ENCODE peak calls at places on chromosomes 4 and X, in seven cellular contexts. Z is pancreas; J is hepatocyte; H is CD8-positive, alpha-beta T cell; C is PC-3; O is left ventricle myocardium inferior; P is right atrium auricular region. U is an unnamed sample. For H3K36me3 and H3K27me3, the result is how much of the 10 kb centered on the place peaks cover.

GRCh38 chrX:41634284-41634683 is 54.5 kb upstream of the GPR34 start:
- DNase-seq in Z (peak), J (no peak), H (no peak), C (no peak), O (no peak), P (no peak), U (no peak)

GRCh38 chrX:115373308-115373707 is 83.8 kb downstream of the LUZP4 start:
- DNase-seq in Z (no peak), J (no peak), H (no peak), C (no peak), O (no peak), P (no peak), U (no peak)

GRCh38 chr4:148787831-148788477 is 345.7 kb upstream of the NR3C2 start:
- DNase-seq in Z (no peak), J (no peak), H (no peak), C (peak), O (no peak), P (no peak), U (peak)

GRCh38 chr4:183906486-183906735 is 1.3 kb downstream of the STOX2 start:
- DNase-seq in Z (no peak), J (no peak), H (no peak), C (no peak), O (no peak), P (no peak), U (no peak)

GRCh38 chrX:123975180-123975579 is 13.7 kb downstream of the STAG2 start:
- DNase-seq in Z (no peak), J (no peak), H (no peak), C (peak), O (no peak), P (no peak), U (no peak)

GRCh38 chrX:4451591-4451990 is 738.1 kb upstream of the PRKX start:
- DNase-seq in Z (no peak), J (no peak), H (no peak), C (no peak), O (no peak), P (no peak), U (no peak)

GRCh38 chrX:134776844-134777370 is 118.6 kb upstream of the PLAC1 start:
- DNase-seq in Z (no peak), J (no peak), H (no peak), C (no peak), O (no peak), P (no peak), U (no peak)

GRCh38 chr4:77525538-77525937 is 80.1 kb upstream of the CXCL13 start:
- DNase-seq in Z (no peak), J (no peak), H (no peak), C (peak), O (no peak), P (no peak), U (no peak)

GRCh38 chr4:138347561-138347960 is 105.4 kb upstream of the SLC7A11 start:
- DNase-seq in Z (no peak), J (no peak), H (no peak), C (peak), O (no peak), P (no peak), U (no peak)

GRCh38 chr4:47315346-47315745 is 148.2 kb downstream of the COMMD8 start:
- DNase-seq in Z (no peak), J (no peak), H (no peak), C (peak), O (no peak), P (no peak), U (no peak)

GRCh38 chr4:177385576-177386320 is 56.5 kb downstream of the AGA start:
- DNase-seq in Z (no peak), J (no peak), H (no peak), C (no peak), O (no peak), P (no peak), U (no peak)

GRCh38 chr4:145984563-145984962 is 45.9 kb upstream of the ZNF827 start:
- DNase-seq in Z (no peak), J (no peak), H (no peak), C (no peak), O (no peak), P (no peak), U (no peak)

GRCh38 chrX:38232287-38232686 is 11.6 kb upstream of the SRPX start:
- DNase-seq in Z (no peak), J (no peak), H (no peak), C (peak), O (no peak), P (no peak), U (no peak)

GRCh38 chr4:88859191-88859812 is 161.7 kb upstream of the NAP1L5 start:
- DNase-seq in Z (no peak), J (no peak), H (no peak), C (no peak), O (no peak), P (no peak), U (no peak)

GRCh38 chr4:87622303-87622702 is 14.0 kb downstream of the DSPP start:
- DNase-seq in Z (no peak), J (no peak), H (no peak), C (no peak), O (no peak), P (no peak), U (no peak)

GRCh38 chr4:87620086-87620485 is 11.8 kb downstream of the DSPP start:
- DNase-seq in Z (no peak), J (no peak), H (no peak), C (no peak), O (no peak), P (no peak), U (no peak)

GRCh38 chr4:87620491-87620890 is 12.2 kb downstream of the DSPP start:
- DNase-seq in Z (no peak), J (no peak), H (no peak), C (no peak), O (no peak), P (no peak), U (no peak)

DNA sequence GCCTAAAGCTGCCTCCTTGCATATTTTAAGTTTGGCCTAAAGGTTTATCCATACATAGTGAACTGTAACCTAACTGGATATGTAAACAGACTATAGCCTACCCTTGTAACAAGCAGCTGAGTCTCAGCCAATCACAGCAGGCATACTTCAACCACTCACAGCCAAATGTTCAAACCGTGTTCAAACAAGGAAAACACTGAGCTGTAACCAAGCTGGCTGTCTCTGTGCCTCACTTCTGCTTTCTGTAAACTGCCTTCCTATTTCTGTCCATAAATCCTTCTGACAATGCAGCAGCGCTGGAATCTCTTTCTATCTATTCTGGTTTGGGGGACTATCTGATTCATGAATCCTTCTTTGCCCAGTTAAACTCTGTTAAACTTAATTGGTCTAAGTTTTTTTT is 16.4 kb downstream of the DSPP start:
- DNase-seq in Z (no peak), J (no peak), H (no peak), C (no peak), O (no peak), P (no peak), U (no peak)
- TF ChIP-seq CTCF in Z (no peak), J (no peak), H (no peak), C (no peak), O (no peak), P (no peak), U (no peak)

DNA sequence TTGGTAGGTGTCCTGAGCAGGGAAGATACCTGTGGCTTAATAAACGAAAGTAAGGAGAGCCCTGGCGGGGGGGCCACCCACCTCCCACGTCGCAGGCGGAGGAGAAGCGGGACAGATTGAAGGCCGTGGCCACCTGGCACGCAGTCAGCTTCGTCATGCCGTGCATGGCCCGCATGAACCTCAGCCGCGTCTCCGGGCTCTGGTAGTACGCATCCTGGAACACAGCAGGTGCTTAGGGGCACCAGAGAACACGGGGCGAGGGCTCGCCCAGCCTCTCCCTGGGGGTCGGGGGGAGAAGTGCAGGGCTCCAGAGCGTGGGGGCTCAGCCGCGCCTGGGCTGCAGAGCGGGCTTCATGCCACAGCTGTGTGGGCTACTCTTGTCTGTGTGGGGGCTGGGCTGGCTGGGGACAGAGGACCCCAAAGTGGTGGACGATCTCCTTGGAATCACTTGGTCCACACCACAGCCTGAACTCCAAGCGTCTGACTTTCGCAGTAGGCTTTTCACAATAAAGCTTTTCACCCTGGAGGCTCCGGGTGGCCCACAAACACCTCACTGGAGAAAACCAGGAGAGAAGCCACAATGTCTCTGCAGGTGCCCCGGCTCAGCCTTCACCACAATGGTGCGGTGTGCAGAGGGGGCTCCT is 27.1 kb upstream of the SLC25A6 start:
- DNase-seq in Z (no peak), J (no peak), H (no peak), C (peak), O (no peak), P (no peak), U (no peak)
- H3K36me3 ChIP-seq in Z (under half), J (under half), H (under half), C (under half), O (half or more), P (under half), U (under half)

GRCh38 chrX:68831405-68832100 is 2.7 kb downstream of the EFNB1 start:
- DNase-seq in Z (no peak), J (no peak), H (no peak), C (no peak), O (no peak), P (peak), U (no peak)
- H3K27me3 ChIP-seq in Z (under half), J (under half), H (under half), C (under half), O (under half), P (under half), U (under half)

DNA sequence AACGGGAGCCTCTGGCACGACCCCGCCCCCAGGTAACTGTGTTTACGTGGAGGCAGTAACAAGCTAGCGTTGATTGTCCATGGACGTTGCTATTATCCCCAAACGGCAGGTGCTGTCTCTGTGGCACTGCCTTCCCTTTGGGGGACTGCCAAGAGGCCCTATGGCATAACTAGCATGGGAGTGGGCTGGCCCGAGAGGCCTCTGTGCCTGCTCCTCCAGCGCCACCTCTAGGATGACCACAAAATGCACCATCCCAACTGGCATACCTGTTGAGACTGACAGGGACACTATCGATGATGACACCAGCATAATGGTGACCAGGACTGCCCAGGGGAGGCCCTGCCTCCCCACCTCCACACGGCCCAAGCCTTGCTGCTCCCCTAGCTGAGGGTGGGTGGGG is 1.5 kb downstream of the SRPK3 start:
- DNase-seq in Z (no peak), J (no peak), H (no peak), C (no peak), O (no peak), P (no peak), U (no peak)
- TF ChIP-seq CTCF in Z (no peak), J (no peak), H (no peak), C (peak), O (no peak), P (no peak), U (no peak)

GRCh38 chr4:3158841-3159240 is 84.4 kb downstream of the HTT start:
- DNase-seq in Z (no peak), J (no peak), H (no peak), C (no peak), O (no peak), P (no peak), U (no peak)
- H3K36me3 ChIP-seq in Z (under half), J (under half), H (under half), C (under half), O (half or more), P (half or more), U (under half)

DNA sequence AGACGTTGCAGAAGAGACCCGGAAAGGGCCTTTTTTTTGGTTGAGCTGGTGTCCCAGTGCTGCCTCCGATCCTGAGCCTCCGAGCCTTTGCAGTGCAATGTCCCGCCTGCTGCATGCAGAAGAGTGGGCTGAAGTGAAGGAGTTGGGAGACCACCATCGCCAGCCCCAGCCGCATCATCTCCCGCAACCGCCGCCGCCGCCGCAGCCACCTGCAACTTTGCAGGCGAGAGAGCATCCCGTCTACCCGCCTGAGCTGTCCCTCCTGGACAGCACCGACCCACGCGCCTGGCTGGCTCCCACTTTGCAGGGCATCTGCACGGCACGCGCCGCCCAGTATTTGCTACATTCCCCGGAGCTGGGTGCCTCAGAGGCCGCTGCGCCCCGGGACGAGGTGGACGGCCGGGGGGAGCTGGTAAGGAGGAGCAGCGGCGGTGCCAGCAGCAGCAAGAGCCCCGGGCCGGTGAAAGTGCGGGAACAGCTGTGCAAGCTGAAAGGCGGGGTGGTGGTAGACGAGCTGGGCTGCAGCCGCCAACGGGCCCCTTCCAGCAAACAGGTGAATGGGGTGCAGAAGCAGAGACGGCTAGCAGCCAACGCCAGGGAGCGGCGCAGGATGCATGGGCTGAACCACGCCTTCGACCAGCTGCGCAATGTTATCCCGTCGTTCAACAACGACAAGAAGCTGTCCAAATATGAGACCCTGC is 427 bp downstream of the ATOH1 start:
- DNase-seq in Z (no peak), J (peak), H (no peak), C (no peak), O (no peak), P (no peak), U (no peak)
- H3K27me3 ChIP-seq in Z (under half), J (half or more), H (under half), C (half or more), O (half or more), P (under half), U (half or more)

U was measured in kidney epithelial cell.